ENCODE peak calls at places on chromosomes 4 and X, in nine cellular contexts. T is uterus, E is lower leg skin, J is transverse colon, C is ovary, X is heart left ventricle, A is Peyer's patch, V is adrenal gland, G is gastrocnemius medialis. Z is an unnamed sample.

GRCh38 chrX:34656842-34657780 is at the start of gene TMEM47:
- DNase-seq in T (peak; percentile 72), V (peak; percentile 72), G (peak; percentile 38), C (peak; percentile 75), X (peak; percentile 79), E (peak; percentile 91), A (peak; percentile 55), J (peak; percentile 71), Z (no peak)

GRCh38 chr4:108109111-108109510 is 59.6 kb downstream of the LEF1 start:
- DNase-seq in V (no peak), X (no peak), J (no peak), E (no peak), T (no peak), A (no peak), C (no peak), G (no peak), Z (no peak)

GRCh38 chrX:42531431-42531830 is 246.5 kb downstream of the PPP1R2C start:
- DNase-seq in X (no peak), E (no peak), J (no peak), C (no peak), V (no peak), G (no peak), A (no peak), T (no peak), Z (no peak)

GRCh38 chr4:122814426-122814825 is 12.2 kb upstream of the FGF2 start:
- DNase-seq in T (no peak), C (no peak), J (no peak), V (no peak), G (no peak), E (no peak), A (no peak), X (no peak), Z (no peak)

GRCh38 chr4:147368948-147369347 is 111.9 kb upstream of the EDNRA start:
- DNase-seq in C (no peak), V (no peak), X (no peak), A (no peak), J (no peak), E (no peak), T (no peak), G (no peak), Z (no peak)

GRCh38 chr4:98232202-98232601 is 29.0 kb upstream of the RAP1GDS1 start:
- DNase-seq in V (no peak), X (no peak), G (no peak), J (no peak), A (no peak), T (no peak), C (no peak), E (no peak), Z (no peak)

GRCh38 chr4:56345461-56345860 is 41.8 kb downstream of the AASDH start:
- DNase-seq in C (no peak), X (no peak), J (no peak), T (no peak), A (no peak), V (no peak), E (no peak), G (no peak), Z (no peak)

GRCh38 chrX:66050140-66050569 is 10.3 kb upstream of the VSIG4 start:
- DNase-seq in T (no peak), V (peak; percentile 54), G (no peak), J (peak; percentile 12), A (no peak), C (no peak), E (no peak), X (peak; percentile 24), Z (no peak)

GRCh38 chr4:25246680-25247611 is 13.1 kb downstream of the PI4K2B start:
- DNase-seq in G (no peak), J (no peak), T (no peak), A (no peak), E (no peak), V (no peak), X (no peak), C (no peak), Z (no peak)

GRCh38 chr4:110484767-110485166 is 8.8 kb downstream of the ENPEP start:
- DNase-seq in E (no peak), J (no peak), X (no peak), G (peak; percentile 47), A (no peak), T (peak; percentile 72), V (no peak), C (no peak), Z (no peak)

GRCh38 chrX:40108084-40108958 is 10.6 kb upstream of the BCOR start:
- DNase-seq in G (no peak), C (no peak), X (peak; percentile 54), J (peak; percentile 62), V (peak; percentile 79), A (peak; percentile 73), T (peak; percentile 68), E (peak; percentile 93), Z (no peak)

GRCh38 chr4:184817494-184818215 is 8.1 kb downstream of the ACSL1 start:
- DNase-seq in E (peak; percentile 77), A (no peak), C (no peak), J (no peak), X (no peak), T (no peak), V (no peak), G (no peak), Z (no peak)

GRCh38 chr4:184814686-184815045 is 11.1 kb downstream of the ACSL1 start:
- DNase-seq in A (no peak), E (peak; percentile 66), J (no peak), X (no peak), C (no peak), T (no peak), G (no peak), V (peak; percentile 48), Z (no peak)

GRCh38 chr4:184812651-184813181 is 13.1 kb downstream of the ACSL1 start:
- DNase-seq in E (peak; percentile 74), X (no peak), G (no peak), J (no peak), T (no peak), A (no peak), V (peak; percentile 49), C (no peak), Z (no peak)

GRCh38 chr4:184816962-184817361 is 8.8 kb downstream of the ACSL1 start:
- DNase-seq in G (no peak), X (no peak), J (no peak), A (no peak), V (no peak), T (no peak), E (no peak), C (no peak), Z (no peak)

DNA sequence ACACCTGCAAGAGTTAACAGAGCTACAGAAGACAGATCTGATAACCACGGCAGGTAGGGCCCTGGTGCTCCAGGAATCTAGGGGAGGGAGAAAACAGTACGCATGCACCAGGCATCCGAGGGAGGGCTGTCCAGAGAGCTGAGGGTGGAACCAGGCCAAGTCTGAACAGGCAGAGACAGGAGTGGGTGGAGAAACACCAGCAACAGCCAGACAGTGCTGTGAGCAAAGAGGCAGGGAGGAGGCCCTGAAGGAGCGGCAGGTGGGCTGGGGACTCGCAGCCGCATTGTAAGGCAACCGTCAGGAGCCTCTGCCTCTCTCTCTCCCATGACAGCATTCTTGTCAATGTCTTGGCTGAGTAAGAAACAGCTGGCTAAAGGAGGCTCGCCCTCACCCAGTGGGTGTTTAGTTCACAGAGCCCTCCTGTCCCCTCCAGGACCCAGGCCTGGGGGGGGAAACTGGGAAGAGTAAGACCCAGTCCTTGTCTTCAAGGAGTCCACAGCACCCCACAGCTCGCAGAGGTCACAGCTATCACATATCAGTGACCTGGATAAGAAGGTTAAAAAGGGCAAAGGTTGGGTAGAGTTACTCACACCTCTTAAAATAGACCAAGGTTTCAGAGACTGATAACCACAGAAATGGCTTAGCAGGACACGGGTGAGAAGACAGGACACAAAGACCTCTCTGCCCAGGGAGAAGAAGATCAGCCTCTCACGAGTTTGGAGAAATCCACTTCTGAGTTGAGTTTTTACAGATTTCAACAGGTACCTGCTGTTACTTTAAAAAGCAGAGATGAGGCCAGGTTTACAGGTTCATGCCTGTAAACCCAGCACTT is 10.5 kb downstream of the ACSL1 start:
- DNase-seq in A (peak; percentile 78), G (peak; percentile 89), J (peak; percentile 78), V (peak; percentile 92), C (peak; percentile 63), T (peak; percentile 85), X (peak; percentile 88), E (peak; percentile 94), Z (peak; percentile 3)
- H3K4me3 ChIP-seq in A (no peak overlapping the region), G (peak overlapping the region; percentile 55), J (no peak overlapping the region), V (no peak overlapping the region), C (no peak overlapping the region), T (peak overlapping the region; percentile 1), X (peak overlapping the region; percentile 13), E (no peak overlapping the region), Z (no peak overlapping the region)

DNA sequence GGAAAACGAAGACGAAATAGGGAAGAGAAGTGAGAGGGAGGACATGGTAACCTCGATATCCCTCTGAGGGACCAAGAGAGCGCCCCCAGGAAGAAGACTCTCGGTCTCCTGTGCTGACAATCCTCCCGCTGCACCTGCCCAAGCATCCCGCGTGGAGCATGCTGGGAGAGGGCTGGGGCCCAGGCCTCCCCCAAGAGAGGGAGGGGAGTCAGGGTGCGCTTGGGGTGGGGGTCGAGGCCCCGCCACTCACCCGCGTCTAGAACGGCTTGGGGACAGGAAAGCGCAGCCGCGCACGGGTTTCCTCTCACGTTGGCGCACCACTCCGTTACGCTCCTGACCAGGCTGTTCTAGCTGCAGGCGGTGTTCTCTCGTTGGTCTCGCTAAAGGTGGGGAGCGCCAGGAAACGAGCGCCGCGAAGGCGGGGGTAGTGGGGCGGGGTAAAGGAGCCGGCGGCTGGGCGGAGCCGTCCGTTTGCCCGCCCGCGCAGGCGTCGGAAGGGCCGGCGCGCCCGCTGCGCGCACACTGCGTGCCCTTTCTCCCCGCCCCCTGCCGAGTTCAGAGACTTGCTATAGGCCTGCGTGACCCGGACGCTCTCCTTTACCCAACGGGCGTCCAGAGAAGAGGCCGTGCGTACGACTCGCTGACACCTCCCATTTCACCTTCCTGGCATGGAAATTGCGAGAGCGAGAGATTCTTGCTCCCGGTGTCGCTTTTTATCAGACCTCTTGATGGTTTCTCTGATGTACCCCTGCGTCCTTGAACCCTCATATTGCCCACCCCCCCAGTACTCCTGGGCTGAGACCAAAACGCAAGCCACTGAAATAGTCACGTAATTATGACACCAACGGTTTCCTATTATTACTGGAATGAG is at the start of gene C1GALT1C1:
- DNase-seq in C (peak; percentile 90), X (peak; percentile 96), J (peak; percentile 94), V (peak; percentile 97), T (peak; percentile 92), G (peak; percentile 87), E (peak; percentile 97), A (peak; percentile 96), Z (peak; percentile 78)
- TF ChIP-seq POLR2A in C (no peak), X (no peak), J (peak; percentile 68), V (peak; percentile 87), T (no peak), G (peak; percentile 59), E (no peak), A (peak; percentile 60), Z (peak; percentile 57)

GRCh38 chrX:135295238-135295943 is 13.9 kb upstream of the ETDC start:
- DNase-seq in V (peak; percentile 59), A (peak; percentile 66), J (peak; percentile 19), T (no peak), C (peak; percentile 16), E (no peak), G (no peak), X (peak; percentile 50), Z (no peak)
- H3K4me3 ChIP-seq in V (no peak overlapping the region), A (peak overlapping the region; percentile 41), J (no peak overlapping the region), T (peak overlapping the region; percentile 19), C (no peak overlapping the region), E (no peak overlapping the region), G (no peak overlapping the region), X (peak overlapping the region; percentile 52), Z (peak overlapping the region; percentile 30)

DNA sequence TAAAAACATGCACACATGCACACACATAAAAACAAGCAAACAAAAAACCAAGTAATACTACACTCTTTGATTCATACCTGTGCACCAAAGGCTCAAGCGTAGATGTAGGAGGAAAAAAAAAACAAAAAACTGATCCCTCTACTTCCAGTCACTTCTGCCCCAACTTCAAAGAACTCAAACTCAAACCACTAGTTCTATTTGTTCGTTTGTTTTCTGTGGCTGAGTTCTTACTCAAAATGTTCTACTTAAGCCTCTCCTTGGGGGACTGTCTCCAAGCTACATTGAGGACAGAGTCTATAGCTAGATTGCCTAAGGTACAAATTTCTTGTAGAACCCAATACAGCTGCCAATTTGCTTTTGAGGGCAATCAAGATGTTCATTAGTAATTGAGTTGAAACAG is 171.0 kb upstream of the ATOH1 start:
- DNase-seq in C (no peak), J (no peak), X (no peak), E (no peak), V (no peak), T (no peak), G (no peak), A (no peak), Z (no peak)
- TF ChIP-seq POLR2A in C (no peak), J (no peak), X (no peak), E (no peak), V (no peak), T (no peak), G (no peak), A (no peak), Z (no peak)

Z was measured in esophagus squamous epithelium.